ENCODE peak calls at places on chromosomes 16 and 17, in five cellular contexts. One of them, this sample, is unnamed.

GRCh38 chr17:34762078-34762477 is 182.7 kb downstream of the TMEM132E start:
- DNase-seq in tibial nerve: no peak
- DNase-seq in H7: no peak
- DNase-seq in CD8-positive, alpha-beta T cell: no peak
- DNase-seq in HS-5: no peak
- DNase-seq in this sample: no peak

GRCh38 chr17:12637015-12637414 is 28.7 kb upstream of the MYOCD start:
- DNase-seq in H7: no peak
- DNase-seq in tibial nerve: no peak
- DNase-seq in CD8-positive, alpha-beta T cell: no peak
- DNase-seq in HS-5: peak; percentile 86
- DNase-seq in this sample: no peak

GRCh38 chr17:82751571-82752370 is at the start of gene TBCD:
- DNase-seq in H7: peak; percentile 100
- DNase-seq in CD8-positive, alpha-beta T cell: peak; percentile 74
- DNase-seq in tibial nerve: peak; percentile 74
- DNase-seq in HS-5: peak; percentile 65
- DNase-seq in this sample: peak; percentile 86

GRCh38 chr16:27754788-27755690 is 205.1 kb downstream of the KATNIP start:
- DNase-seq in CD8-positive, alpha-beta T cell: no peak
- DNase-seq in H7: no peak
- DNase-seq in HS-5: no peak
- DNase-seq in tibial nerve: no peak
- DNase-seq in this sample: no peak

GRCh38 chr17:81553616-81554181 is 1.5 kb upstream of the FAAP100 start:
- DNase-seq in tibial nerve: no peak
- DNase-seq in HS-5: peak; percentile 97
- DNase-seq in CD8-positive, alpha-beta T cell: no peak
- DNase-seq in H7: no peak
- DNase-seq in this sample: no peak

GRCh38 chr17:28547623-28548416 is 4.6 kb downstream of the UNC119 start:
- DNase-seq in tibial nerve: peak; percentile 53
- DNase-seq in CD8-positive, alpha-beta T cell: peak; percentile 18
- DNase-seq in HS-5: no peak
- DNase-seq in H7: peak; percentile 95
- DNase-seq in this sample: peak; percentile 44

GRCh38 chr17:17511971-17512858 is 16.0 kb upstream of the RASD1 start:
- DNase-seq in HS-5: peak; percentile 68
- DNase-seq in H7: no peak
- DNase-seq in CD8-positive, alpha-beta T cell: no peak
- DNase-seq in tibial nerve: no peak
- DNase-seq in this sample: no peak

GRCh38 chr16:81633147-81633619 is 145.9 kb upstream of the PLCG2 start:
- DNase-seq in CD8-positive, alpha-beta T cell: peak; percentile 10
- DNase-seq in tibial nerve: no peak
- DNase-seq in H7: peak; percentile 79
- DNase-seq in HS-5: no peak
- DNase-seq in this sample: no peak